ENCODE peak calls at places on chromosomes 4 and X, in five cellular contexts. One of them, this sample, is unnamed.

GRCh38 chr4:64095398-64095797 is 313.9 kb downstream of the TECRL start:
- DNase-seq in right lobe of liver: no peak
- DNase-seq in breast epithelium: no peak
- DNase-seq in mammary epithelial cell: no peak
- DNase-seq in foreskin fibroblast: no peak
- DNase-seq in this sample: no peak

GRCh38 chrX:150771116-150771515 is 77.9 kb downstream of the MTMR1 start:
- DNase-seq in right lobe of liver: no peak
- DNase-seq in breast epithelium: no peak
- DNase-seq in mammary epithelial cell: no peak
- DNase-seq in foreskin fibroblast: no peak
- DNase-seq in this sample: no peak

GRCh38 chr4:27775156-27775555 is 914.5 kb downstream of the STIM2 start:
- DNase-seq in right lobe of liver: no peak
- DNase-seq in breast epithelium: no peak
- DNase-seq in mammary epithelial cell: no peak
- DNase-seq in foreskin fibroblast: no peak
- DNase-seq in this sample: no peak

GRCh38 chrX:138986235-138986634 is 274.7 kb upstream of the FGF13 start:
- DNase-seq in right lobe of liver: no peak
- DNase-seq in breast epithelium: no peak
- DNase-seq in mammary epithelial cell: peak
- DNase-seq in foreskin fibroblast: peak
- DNase-seq in this sample: no peak

GRCh38 chr4:183602444-183603102 is 56.4 kb downstream of the RWDD4 start:
- DNase-seq in right lobe of liver: no peak
- DNase-seq in breast epithelium: no peak
- DNase-seq in mammary epithelial cell: peak
- DNase-seq in foreskin fibroblast: peak
- DNase-seq in this sample: no peak

GRCh38 chr4:185020293-185020808 is 2.1 kb downstream of the HELT start:
- DNase-seq in right lobe of liver: no peak
- DNase-seq in breast epithelium: no peak
- DNase-seq in mammary epithelial cell: peak
- DNase-seq in foreskin fibroblast: peak
- DNase-seq in this sample: no peak

GRCh38 chr4:125398263-125398662 is 83.5 kb downstream of the FAT4 start:
- DNase-seq in right lobe of liver: no peak
- DNase-seq in breast epithelium: no peak
- DNase-seq in mammary epithelial cell: no peak
- DNase-seq in foreskin fibroblast: no peak
- DNase-seq in this sample: no peak

GRCh38 chr4:41728571-41728908 is 20.0 kb downstream of the PHOX2B start:
- DNase-seq in right lobe of liver: no peak
- DNase-seq in breast epithelium: no peak
- DNase-seq in mammary epithelial cell: no peak
- DNase-seq in foreskin fibroblast: peak
- DNase-seq in this sample: no peak

GRCh38 chrX:23616361-23616760 is 50.9 kb upstream of the PRDX4 start:
- DNase-seq in right lobe of liver: no peak
- DNase-seq in breast epithelium: no peak
- DNase-seq in mammary epithelial cell: peak
- DNase-seq in foreskin fibroblast: peak
- DNase-seq in this sample: no peak

GRCh38 chrX:93637591-93637990 is 35.8 kb downstream of the NAP1L3 start:
- DNase-seq in right lobe of liver: no peak
- DNase-seq in breast epithelium: no peak
- DNase-seq in mammary epithelial cell: no peak
- DNase-seq in foreskin fibroblast: no peak
- DNase-seq in this sample: no peak

GRCh38 chrX:132025085-132025484 is 2.0 kb downstream of the STK26 start:
- DNase-seq in right lobe of liver: no peak
- DNase-seq in breast epithelium: no peak
- DNase-seq in mammary epithelial cell: no peak
- DNase-seq in foreskin fibroblast: no peak
- DNase-seq in this sample: no peak

GRCh38 chrX:130826249-130826648 is 76.8 kb downstream of the ENOX2 start:
- DNase-seq in right lobe of liver: no peak
- DNase-seq in breast epithelium: no peak
- DNase-seq in mammary epithelial cell: no peak
- DNase-seq in foreskin fibroblast: no peak
- DNase-seq in this sample: no peak

GRCh38 chr4:6576932-6577331 is 1.9 kb downstream of the MAN2B2 start:
- DNase-seq in right lobe of liver: no peak
- DNase-seq in breast epithelium: no peak
- DNase-seq in mammary epithelial cell: no peak
- DNase-seq in foreskin fibroblast: no peak
- DNase-seq in this sample: no peak

GRCh38 chrX:110173192-110174175 is 144.4 kb downstream of the AMMECR1 start:
- DNase-seq in right lobe of liver: no peak
- DNase-seq in breast epithelium: no peak
- DNase-seq in mammary epithelial cell: peak
- DNase-seq in foreskin fibroblast: peak
- DNase-seq in this sample: no peak

GRCh38 chrX:78024349-78025108 is 55.1 kb upstream of the PGAM4 start:
- DNase-seq in right lobe of liver: no peak
- DNase-seq in breast epithelium: no peak
- DNase-seq in mammary epithelial cell: peak
- DNase-seq in foreskin fibroblast: peak
- DNase-seq in this sample: no peak

GRCh38 chr4:89539374-89539773 is 231.8 kb upstream of the GPRIN3 start:
- DNase-seq in right lobe of liver: no peak
- DNase-seq in breast epithelium: no peak
- DNase-seq in mammary epithelial cell: no peak
- DNase-seq in foreskin fibroblast: peak
- DNase-seq in this sample: peak

GRCh38 chr4:15413010-15413622 is 14.7 kb upstream of the C1QTNF7 start:
- DNase-seq in right lobe of liver: no peak
- DNase-seq in breast epithelium: no peak
- DNase-seq in mammary epithelial cell: no peak
- DNase-seq in foreskin fibroblast: peak
- DNase-seq in this sample: no peak

GRCh38 chrX:95903490-95903889 is 781.2 kb upstream of the DIAPH2 start:
- DNase-seq in right lobe of liver: no peak
- DNase-seq in breast epithelium: no peak
- DNase-seq in mammary epithelial cell: no peak
- DNase-seq in foreskin fibroblast: no peak
- DNase-seq in this sample: no peak

GRCh38 chr4:186271279-186271678 is 5.3 kb downstream of the F11 start:
- DNase-seq in right lobe of liver: no peak
- DNase-seq in breast epithelium: no peak
- DNase-seq in mammary epithelial cell: no peak
- DNase-seq in foreskin fibroblast: no peak
- DNase-seq in this sample: no peak

GRCh38 chrX:68792083-68792482 is 36.7 kb upstream of the EFNB1 start:
- DNase-seq in right lobe of liver: no peak
- DNase-seq in breast epithelium: no peak
- DNase-seq in mammary epithelial cell: no peak
- DNase-seq in foreskin fibroblast: no peak
- DNase-seq in this sample: no peak

GRCh38 chr4:104716584-104716983 is 221.9 kb upstream of the CXXC4 start:
- DNase-seq in right lobe of liver: no peak
- DNase-seq in breast epithelium: no peak
- DNase-seq in mammary epithelial cell: no peak
- DNase-seq in foreskin fibroblast: no peak
- DNase-seq in this sample: no peak

GRCh38 chr4:52423967-52424366 is 235.1 kb downstream of the USP46 start:
- DNase-seq in right lobe of liver: no peak
- DNase-seq in breast epithelium: no peak
- DNase-seq in mammary epithelial cell: no peak
- DNase-seq in foreskin fibroblast: no peak
- DNase-seq in this sample: no peak

GRCh38 chr4:1318488-1319213 is 28.4 kb upstream of the UVSSA start:
- DNase-seq in right lobe of liver: peak
- DNase-seq in breast epithelium: no peak
- DNase-seq in mammary epithelial cell: no peak
- DNase-seq in foreskin fibroblast: no peak
- DNase-seq in this sample: no peak

GRCh38 chr4:168028568-168028967 is 63.8 kb upstream of the ANXA10 start:
- DNase-seq in right lobe of liver: no peak
- DNase-seq in breast epithelium: no peak
- DNase-seq in mammary epithelial cell: peak
- DNase-seq in foreskin fibroblast: no peak
- DNase-seq in this sample: no peak

GRCh38 chrX:42615161-42615563 is 162.8 kb downstream of the PPP1R2C start:
- DNase-seq in right lobe of liver: no peak
- DNase-seq in breast epithelium: no peak
- DNase-seq in mammary epithelial cell: peak
- DNase-seq in foreskin fibroblast: peak
- DNase-seq in this sample: no peak

GRCh38 chr4:89836031-89836777 is 757 bp downstream of the SNCA start:
- DNase-seq in right lobe of liver: no peak
- DNase-seq in breast epithelium: no peak
- DNase-seq in mammary epithelial cell: peak
- DNase-seq in foreskin fibroblast: peak
- DNase-seq in this sample: no peak

GRCh38 chrX:12118134-12118533 is 20.1 kb upstream of the FRMPD4 start:
- DNase-seq in right lobe of liver: no peak
- DNase-seq in breast epithelium: no peak
- DNase-seq in mammary epithelial cell: no peak
- DNase-seq in foreskin fibroblast: peak
- DNase-seq in this sample: no peak

GRCh38 chr4:108596389-108596788 is 24.0 kb upstream of the RPL34 start:
- DNase-seq in right lobe of liver: no peak
- DNase-seq in breast epithelium: no peak
- DNase-seq in mammary epithelial cell: no peak
- DNase-seq in foreskin fibroblast: peak
- DNase-seq in this sample: no peak

GRCh38 chr4:10034136-10034535 is 12.8 kb upstream of the SLC2A9 start:
- DNase-seq in right lobe of liver: no peak
- DNase-seq in breast epithelium: no peak
- DNase-seq in mammary epithelial cell: no peak
- DNase-seq in foreskin fibroblast: no peak
- DNase-seq in this sample: no peak

GRCh38 chr4:31737419-31737818 is 1017.2 kb downstream of the PCDH7 start:
- DNase-seq in right lobe of liver: no peak
- DNase-seq in breast epithelium: no peak
- DNase-seq in mammary epithelial cell: no peak
- DNase-seq in foreskin fibroblast: no peak
- DNase-seq in this sample: no peak

GRCh38 chrX:31128849-31129248 is 57.0 kb upstream of the FTHL17 start:
- DNase-seq in right lobe of liver: no peak
- DNase-seq in breast epithelium: no peak
- DNase-seq in mammary epithelial cell: no peak
- DNase-seq in foreskin fibroblast: no peak
- DNase-seq in this sample: no peak

GRCh38 chr4:36111180-36111579 is 133.1 kb downstream of the ARAP2 start:
- DNase-seq in right lobe of liver: no peak
- DNase-seq in breast epithelium: no peak
- DNase-seq in mammary epithelial cell: no peak
- DNase-seq in foreskin fibroblast: peak
- DNase-seq in this sample: peak

GRCh38 chrX:118540342-118540741 is 44.7 kb downstream of the DOCK11 start:
- DNase-seq in right lobe of liver: no peak
- DNase-seq in breast epithelium: no peak
- DNase-seq in mammary epithelial cell: no peak
- DNase-seq in foreskin fibroblast: no peak
- DNase-seq in this sample: no peak

GRCh38 chrX:124328765-124329164 is 3.7 kb upstream of the TEX13D start:
- DNase-seq in right lobe of liver: no peak
- DNase-seq in breast epithelium: no peak
- DNase-seq in mammary epithelial cell: peak
- DNase-seq in foreskin fibroblast: peak
- DNase-seq in this sample: peak

GRCh38 chr4:139084425-139085093 is 69.0 kb downstream of the NOCT start:
- DNase-seq in right lobe of liver: no peak
- DNase-seq in breast epithelium: no peak
- DNase-seq in mammary epithelial cell: no peak
- DNase-seq in foreskin fibroblast: no peak
- DNase-seq in this sample: no peak

GRCh38 chrX:46715997-46716396 is 42.9 kb downstream of the SLC9A7 start:
- DNase-seq in right lobe of liver: no peak
- DNase-seq in breast epithelium: no peak
- DNase-seq in mammary epithelial cell: no peak
- DNase-seq in foreskin fibroblast: no peak
- DNase-seq in this sample: no peak

GRCh38 chrX:46713672-46714487 is 45.0 kb downstream of the SLC9A7 start:
- DNase-seq in right lobe of liver: no peak
- DNase-seq in breast epithelium: no peak
- DNase-seq in mammary epithelial cell: no peak
- DNase-seq in foreskin fibroblast: peak
- DNase-seq in this sample: no peak

GRCh38 chrX:46710927-46711623 is 47.8 kb downstream of the SLC9A7 start:
- DNase-seq in right lobe of liver: no peak
- DNase-seq in breast epithelium: no peak
- DNase-seq in mammary epithelial cell: no peak
- DNase-seq in foreskin fibroblast: no peak
- DNase-seq in this sample: no peak

GRCh38 chrX:46712733-46713132 is 46.2 kb downstream of the SLC9A7 start:
- DNase-seq in right lobe of liver: no peak
- DNase-seq in breast epithelium: no peak
- DNase-seq in mammary epithelial cell: no peak
- DNase-seq in foreskin fibroblast: no peak
- DNase-seq in this sample: no peak

GRCh38 chrX:46715521-46715920 is 43.4 kb downstream of the SLC9A7 start:
- DNase-seq in right lobe of liver: no peak
- DNase-seq in breast epithelium: no peak
- DNase-seq in mammary epithelial cell: no peak
- DNase-seq in foreskin fibroblast: no peak
- DNase-seq in this sample: no peak
- H3K4me3 ChIP-seq in right lobe of liver: no peak
- H3K4me3 ChIP-seq in breast epithelium: no peak
- H3K4me3 ChIP-seq in mammary epithelial cell: no peak
- H3K4me3 ChIP-seq in foreskin fibroblast: no peak
- H3K4me3 ChIP-seq in this sample: no peak

GRCh38 chr4:92304073-92304472 is 307 bp downstream of the GRID2 start:
- DNase-seq in right lobe of liver: no peak
- DNase-seq in breast epithelium: no peak
- DNase-seq in mammary epithelial cell: no peak
- DNase-seq in foreskin fibroblast: peak
- DNase-seq in this sample: no peak
- H3K4me3 ChIP-seq in right lobe of liver: no peak
- H3K4me3 ChIP-seq in breast epithelium: no peak
- H3K4me3 ChIP-seq in mammary epithelial cell: no peak
- H3K4me3 ChIP-seq in foreskin fibroblast: no peak
- H3K4me3 ChIP-seq in this sample: peak

GRCh38 chrX:145563159-145563558 is 254.5 kb upstream of the SLITRK2 start:
- DNase-seq in right lobe of liver: no peak
- DNase-seq in breast epithelium: no peak
- DNase-seq in mammary epithelial cell: no peak
- DNase-seq in foreskin fibroblast: no peak
- DNase-seq in this sample: no peak
- H3K4me3 ChIP-seq in right lobe of liver: no peak
- H3K4me3 ChIP-seq in breast epithelium: no peak
- H3K4me3 ChIP-seq in mammary epithelial cell: no peak
- H3K4me3 ChIP-seq in foreskin fibroblast: no peak
- H3K4me3 ChIP-seq in this sample: no peak

GRCh38 chr4:118898684-118899138 is 10.1 kb downstream of the SYNPO2 start:
- DNase-seq in right lobe of liver: no peak
- DNase-seq in breast epithelium: peak
- DNase-seq in mammary epithelial cell: no peak
- DNase-seq in foreskin fibroblast: peak
- DNase-seq in this sample: no peak

GRCh38 chr4:118894034-118894433 is 5.4 kb downstream of the SYNPO2 start:
- DNase-seq in right lobe of liver: no peak
- DNase-seq in breast epithelium: no peak
- DNase-seq in mammary epithelial cell: no peak
- DNase-seq in foreskin fibroblast: no peak
- DNase-seq in this sample: no peak

GRCh38 chr4:118898221-118898620 is 9.6 kb downstream of the SYNPO2 start:
- DNase-seq in right lobe of liver: no peak
- DNase-seq in breast epithelium: no peak
- DNase-seq in mammary epithelial cell: no peak
- DNase-seq in foreskin fibroblast: no peak
- DNase-seq in this sample: no peak
- H3K4me3 ChIP-seq in right lobe of liver: no peak
- H3K4me3 ChIP-seq in breast epithelium: no peak
- H3K4me3 ChIP-seq in mammary epithelial cell: no peak
- H3K4me3 ChIP-seq in foreskin fibroblast: no peak
- H3K4me3 ChIP-seq in this sample: no peak